ENCODE peak calls at places on chromosomes 5 and 9, in seven cellular contexts. F, U, C, N, Z, V and S are unnamed samples.
A peak's percentile ranks its signal among the peaks of the same experiment; 100 is the strongest.

GRCh38 chr5:158140120-158140778 is 281.3 kb upstream of the CLINT1 start:
- DNase-seq in C (peak; percentile 42), Z (no peak), U (peak; percentile 38), N (no peak), V (no peak), F (no peak), S (no peak)

GRCh38 chr5:55766408-55766807 is 28.5 kb downstream of the DDX4 start:
- DNase-seq in Z (no peak), U (no peak), C (no peak), F (no peak), N (no peak), V (no peak), S (no peak)

GRCh38 chr5:8842906-8843590 is 702.8 kb downstream of the SEMA5A start:
- DNase-seq in N (no peak), F (no peak), U (no peak), V (no peak), C (peak; percentile 76), Z (no peak), S (peak; percentile 39)

GRCh38 chr5:61298580-61298979 is 33.5 kb upstream of the ZSWIM6 start:
- DNase-seq in N (no peak), U (no peak), Z (no peak), C (peak; percentile 68), V (no peak), F (no peak), S (no peak)

GRCh38 chr9:116641292-116642059 is 45.6 kb upstream of the TRIM32 start:
- DNase-seq in F (no peak), V (no peak), Z (no peak), N (no peak), U (no peak), C (no peak), S (peak; percentile 42)

GRCh38 chr5:19986036-19986619 is 1.9 kb downstream of the CDH18 start:
- DNase-seq in N (no peak), V (no peak), Z (no peak), C (peak; percentile 8), F (no peak), U (no peak), S (peak; percentile 78)

GRCh38 chr5:61132559-61132958 is 29.7 kb downstream of the SMIM15 start:
- DNase-seq in C (peak; percentile 62), Z (no peak), V (no peak), U (no peak), F (no peak), N (no peak), S (peak; percentile 35)

GRCh38 chr5:176741566-176742211 is 68.7 kb upstream of the UNC5A start:
- DNase-seq in C (no peak), U (no peak), F (peak; percentile 40), V (no peak), Z (peak; percentile 28), N (no peak), S (no peak)

GRCh38 chr5:153619706-153620105 is 129.2 kb downstream of the GRIA1 start:
- DNase-seq in C (peak; percentile 54), F (no peak), U (no peak), Z (no peak), V (no peak), N (no peak), S (peak; percentile 22)

GRCh38 chr9:108727580-108728056 is 128.2 kb downstream of the ACTL7B start:
- DNase-seq in N (no peak), V (no peak), F (no peak), U (peak; percentile 51), Z (no peak), C (no peak), S (no peak)

GRCh38 chr5:154215931-154216330 is 25.4 kb downstream of the GALNT10 start:
- DNase-seq in U (no peak), C (no peak), Z (no peak), N (no peak), V (no peak), F (no peak), S (no peak)

GRCh38 chr5:8906303-8906967 is 639.4 kb downstream of the SEMA5A start:
- DNase-seq in V (no peak), Z (no peak), C (peak; percentile 73), N (no peak), U (no peak), F (no peak), S (no peak)

GRCh38 chr9:121651295-121652036 is at the start of gene DAB2IP:
- DNase-seq in V (no peak), F (no peak), U (peak; percentile 64), N (no peak), Z (no peak), C (peak; percentile 20), S (peak; percentile 88)

GRCh38 chr9:82054264-82055015 is 65.9 kb downstream of the SPATA31D1 start:
- DNase-seq in V (no peak), U (no peak), N (no peak), F (no peak), C (no peak), Z (no peak), S (no peak)

GRCh38 chr9:6198251-6198650 is 17.4 kb upstream of the IL33 start:
- DNase-seq in Z (no peak), V (no peak), U (no peak), C (no peak), N (no peak), F (no peak), S (no peak)

GRCh38 chr9:134550584-134550983 is 91.0 kb upstream of the COL5A1 start:
- DNase-seq in U (no peak), V (no peak), Z (no peak), C (no peak), N (no peak), F (no peak), S (no peak)

GRCh38 chr9:124222918-124223720 is 34.6 kb upstream of the NEK6 start:
- DNase-seq in N (no peak), Z (no peak), U (peak; percentile 90), C (peak; percentile 52), F (no peak), V (no peak), S (peak; percentile 50)

GRCh38 chr9:37449877-37450632 is 15.2 kb downstream of the ZBTB5 start:
- DNase-seq in C (no peak), N (no peak), V (no peak), F (no peak), U (no peak), Z (no peak), S (no peak)

GRCh38 chr5:148406406-148406805 is 22.6 kb downstream of the FBXO38 start:
- DNase-seq in Z (no peak), N (no peak), U (no peak), C (no peak), F (no peak), V (no peak), S (no peak)

GRCh38 chr9:20291201-20291600 is 331.1 kb downstream of the MLLT3 start:
- DNase-seq in U (no peak), C (no peak), N (no peak), Z (no peak), V (no peak), F (no peak), S (no peak)

GRCh38 chr9:137308102-137308619 is 6.1 kb upstream of the NRARP start:
- DNase-seq in N (no peak), V (no peak), F (no peak), U (no peak), Z (no peak), C (no peak), S (no peak)

GRCh38 chr5:169696621-169697517 is 59.8 kb downstream of the DOCK2 start:
- DNase-seq in N (no peak), C (peak; percentile 35), F (no peak), V (no peak), U (no peak), Z (no peak), S (peak; percentile 69)